ENCODE peak calls at places on chromosomes 13 and 19, in five cellular contexts. U, M, J, I and K are unnamed samples.

GRCh38 chr19:5023128-5023571 is 54.2 kb downstream of the KDM4B start:
- DNase-seq in U (no peak), M (no peak), J (no peak), I (peak; percentile 51), K (peak; percentile 48)

GRCh38 chr19:41920878-41921277 is 7.4 kb downstream of the ERFL start:
- DNase-seq in U (no peak), M (no peak), J (no peak), I (peak; percentile 77), K (no peak)

GRCh38 chr13:45932172-45932571 is 80.6 kb upstream of the SIAH3 start:
- DNase-seq in U (no peak), M (no peak), J (no peak), I (no peak), K (no peak)

GRCh38 chr19:58170860-58171259 is 12.0 kb upstream of the ZNF274 start:
- DNase-seq in U (no peak), M (no peak), J (no peak), I (no peak), K (peak; percentile 38)

GRCh38 chr13:94822356-94822755 is 110.0 kb upstream of the SOX21 start:
- DNase-seq in U (no peak), M (no peak), J (no peak), I (no peak), K (no peak)

GRCh38 chr19:45423589-45424190 is at the start of gene ERCC1:
- DNase-seq in U (peak; percentile 53), M (peak; percentile 83), J (peak; percentile 97), I (peak; percentile 100), K (peak; percentile 98)

GRCh38 chr19:19551862-19552192 is 13.8 kb downstream of the CILP2 start:
- DNase-seq in U (no peak), M (no peak), J (no peak), I (peak; percentile 63), K (peak; percentile 47)

GRCh38 chr13:21668665-21669599 is 1.9 kb upstream of the FGF9 start:
- DNase-seq in U (no peak), M (no peak), J (peak; percentile 42), I (peak; percentile 72), K (no peak)

GRCh38 chr19:13037161-13037560 is 41.9 kb downstream of the NFIX start:
- DNase-seq in U (no peak), M (no peak), J (no peak), I (no peak), K (no peak)

GRCh38 chr19:2026770-2027169 is 11.3 kb upstream of the BTBD2 start:
- DNase-seq in U (no peak), M (no peak), J (no peak), I (no peak), K (no peak)

GRCh38 chr19:1170938-1171754 is 2.9 kb downstream of the SBNO2 start:
- DNase-seq in U (no peak), M (no peak), J (no peak), I (no peak), K (peak; percentile 49)

GRCh38 chr13:40517486-40518311 is 148.7 kb downstream of the FOXO1 start:
- DNase-seq in U (no peak), M (no peak), J (peak; percentile 48), I (no peak), K (no peak)

GRCh38 chr13:108919036-108919907 is 289.9 kb downstream of the MYO16 start:
- DNase-seq in U (no peak), M (no peak), J (no peak), I (no peak), K (no peak)

GRCh38 chr13:27854606-27855005 is 62.3 kb downstream of the GSX1 start:
- DNase-seq in U (no peak), M (no peak), J (no peak), I (no peak), K (no peak)

GRCh38 chr13:27852491-27852890 is 60.2 kb downstream of the GSX1 start:
- DNase-seq in U (no peak), M (no peak), J (no peak), I (no peak), K (no peak)

GRCh38 chr13:66994097-66994496 is 236.0 kb downstream of the PCDH9 start:
- DNase-seq in U (no peak), M (no peak), J (no peak), I (peak; percentile 57), K (peak; percentile 77)

GRCh38 chr13:93872948-93873347 is 606.5 kb downstream of the DCT start:
- DNase-seq in U (no peak), M (no peak), J (no peak), I (no peak), K (no peak)

GRCh38 chr19:51477343-51477742 is 996 bp upstream of the CEACAM18 start:
- DNase-seq in U (no peak), M (no peak), J (no peak), I (no peak), K (no peak)

GRCh38 chr13:51328488-51328887 is 11.0 kb upstream of the SERPINE3 start:
- DNase-seq in U (no peak), M (no peak), J (no peak), I (peak; percentile 94), K (no peak)

GRCh38 chr19:15555759-15556633 is 47.7 kb downstream of the CYP4F22 start:
- DNase-seq in U (peak; percentile 98), M (peak; percentile 92), J (peak; percentile 93), I (peak; percentile 97), K (peak; percentile 87)

GRCh38 chr19:7513809-7514642 is 1.9 kb upstream of the ZNF358 start:
- DNase-seq in U (no peak), M (no peak), J (no peak), I (no peak), K (no peak)

GRCh38 chr19:4389511-4390016 is 10.8 kb downstream of the SH3GL1 start:
- DNase-seq in U (no peak), M (no peak), J (no peak), I (no peak), K (no peak)

GRCh38 chr19:33248104-33248503 is 22.5 kb upstream of the SLC7A10 start:
- DNase-seq in U (no peak), M (no peak), J (no peak), I (no peak), K (no peak)

GRCh38 chr13:95137096-95137495 is 164.2 kb downstream of the ABCC4 start:
- DNase-seq in U (no peak), M (no peak), J (peak; percentile 43), I (no peak), K (no peak)

GRCh38 chr19:51111606-51112005 is 3.4 kb upstream of the CTU1 start:
- DNase-seq in U (no peak), M (no peak), J (no peak), I (no peak), K (no peak)

GRCh38 chr13:23467048-23467931 is 33.8 kb upstream of the SACS start:
- DNase-seq in U (no peak), M (no peak), J (no peak), I (no peak), K (no peak)

GRCh38 chr13:104522235-104523072 is 1456.2 kb upstream of the SLC10A2 start:
- DNase-seq in U (no peak), M (no peak), J (no peak), I (no peak), K (no peak)

GRCh38 chr19:50906217-50906616 is 5.0 kb downstream of the KLK4 start:
- DNase-seq in U (peak; percentile 18), M (no peak), J (peak; percentile 62), I (peak; percentile 88), K (no peak)